ENCODE peak calls at places on chromosomes 1 and 21, in eight cellular contexts. J is brain microvascular endothelial cell; I is DMS 273 treated with DMSO at 0.1 percent for 48 hours; G is CD4-positive, CD25-positive, alpha-beta regulatory T cell; A is stimulated activated CD4-positive, alpha-beta T cell treated with anti-CD3 and anti-CD28 coated beads, TNF-alpha, amount 100 ng/mL, for 1 hour; B is T-cell; M is NCI-H1105; U is NT2/D1. L is an unnamed sample.

GRCh38 chr21:23968722-23969647 is 1638.3 kb downstream of the MRPL39 start:
- DNase-seq in J (peak; percentile 18), I (no peak), G (peak; percentile 69), A (peak; percentile 16), B (peak; percentile 29), M (peak; percentile 86), U (peak; percentile 75), L (peak; percentile 55)

GRCh38 chr21:33855190-33855589 is 60.4 kb downstream of the ATP5PO start:
- DNase-seq in J (no peak), I (no peak), G (no peak), A (no peak), B (no peak), M (no peak), U (no peak), L (no peak)

GRCh38 chr1:235527196-235527814 is 23.1 kb upstream of the B3GALNT2 start:
- DNase-seq in J (no peak), I (no peak), G (no peak), A (no peak), B (no peak), M (no peak), U (no peak), L (no peak)

GRCh38 chr21:17396948-17397347 is 115.9 kb upstream of the CXADR start:
- DNase-seq in J (no peak), I (no peak), G (no peak), A (no peak), B (no peak), M (no peak), U (no peak), L (no peak)

GRCh38 chr1:52460686-52461085 is 56.3 kb downstream of the PRPF38A start:
- DNase-seq in J (no peak), I (no peak), G (no peak), A (no peak), B (no peak), M (no peak), U (no peak), L (no peak)

GRCh38 chr1:206524739-206525364 is 17.5 kb downstream of the RASSF5 start:
- DNase-seq in J (no peak), I (no peak), G (no peak), A (no peak), B (no peak), M (no peak), U (no peak), L (no peak)

GRCh38 chr1:2594001-2594640 is 7.5 kb downstream of the PRXL2B start:
- DNase-seq in J (no peak), I (no peak), G (no peak), A (no peak), B (no peak), M (peak; percentile 32), U (no peak), L (peak; percentile 7)

GRCh38 chr1:224054012-224054411 is 59.9 kb upstream of the FBXO28 start:
- DNase-seq in J (no peak), I (no peak), G (no peak), A (no peak), B (no peak), M (no peak), U (no peak), L (no peak)

GRCh38 chr1:169928438-169929209 is 34.9 kb upstream of the SCYL3 start:
- DNase-seq in J (no peak), I (peak; percentile 14), G (peak; percentile 62), A (no peak), B (no peak), M (peak; percentile 28), U (peak; percentile 42), L (peak; percentile 51)

GRCh38 chr1:184482113-184482512 is 95.3 kb downstream of the C1orf21 start:
- DNase-seq in J (no peak), I (no peak), G (no peak), A (no peak), B (no peak), M (no peak), U (no peak), L (no peak)

GRCh38 chr21:31744162-31744800 is 12.4 kb upstream of the SCAF4 start:
- DNase-seq in J (no peak), I (no peak), G (no peak), A (no peak), B (no peak), M (no peak), U (no peak), L (no peak)

GRCh38 chr21:45745256-45745655 is 101.7 kb downstream of the PCBP3 start:
- DNase-seq in J (no peak), I (no peak), G (no peak), A (no peak), B (no peak), M (no peak), U (no peak), L (no peak)

GRCh38 chr1:52558941-52559340 is 6.0 kb upstream of the TUT4 start:
- DNase-seq in J (no peak), I (no peak), G (no peak), A (no peak), B (no peak), M (peak; percentile 68), U (no peak), L (no peak)

GRCh38 chr1:12480748-12481362 is 137.2 kb downstream of the DHRS3 start:
- DNase-seq in J (peak; percentile 89), I (no peak), G (no peak), A (no peak), B (no peak), M (no peak), U (peak; percentile 9), L (no peak)

L was measured in T-helper 1 cell.